ENCODE peak calls at places on chromosomes 13 and 19, in seven cellular contexts. S, L, R, N, Z, F and B are unnamed samples.

GRCh38 chr13:40406405-40407138 is 259.9 kb downstream of the FOXO1 start:
- DNase-seq in S (no peak), L (no peak), R (no peak), N (no peak), Z (peak), F (no peak), B (peak)

GRCh38 chr13:108342369-108343289 is 73.1 kb downstream of the TNFSF13B start:
- DNase-seq in S (peak), L (no peak), R (peak), N (no peak), Z (peak), F (no peak), B (peak)

GRCh38 chr13:20394506-20394905 is 131.2 kb downstream of the CRYL1 start:
- DNase-seq in S (no peak), L (no peak), R (no peak), N (no peak), Z (no peak), F (no peak), B (no peak)

GRCh38 chr13:51714663-51715168 is 89.2 kb downstream of the DHRS12 start:
- DNase-seq in S (no peak), L (no peak), R (peak), N (no peak), Z (no peak), F (no peak), B (no peak)

GRCh38 chr19:2291185-2291751 is 9.3 kb upstream of the PEAK3 start:
- DNase-seq in S (no peak), L (no peak), R (no peak), N (no peak), Z (no peak), F (no peak), B (no peak)

GRCh38 chr19:6264803-6265202 is 15.0 kb downstream of the MLLT1 start:
- DNase-seq in S (no peak), L (no peak), R (no peak), N (no peak), Z (no peak), F (no peak), B (no peak)

GRCh38 chr19:49554701-49555181 is 25.6 kb downstream of the NOSIP start:
- DNase-seq in S (no peak), L (no peak), R (no peak), N (no peak), Z (no peak), F (peak), B (no peak)

GRCh38 chr13:109684836-109685602 is 101.4 kb downstream of the IRS2 start:
- DNase-seq in S (peak), L (no peak), R (no peak), N (no peak), Z (no peak), F (no peak), B (no peak)

GRCh38 chr19:16470911-16471811 is 609 bp downstream of the EPS15L1 start:
- DNase-seq in S (no peak), L (no peak), R (peak), N (no peak), Z (peak), F (no peak), B (peak)